ENCODE peak calls at places on chromosomes 3 and 15, in four cellular contexts. S is body of pancreas, I is A549, G is neural crest cell. C is an unnamed sample.

GRCh38 chr15:65939901-65940617 is 70.8 kb downstream of the RAB11A start:
- DNase-seq in S (no peak), I (peak), G (no peak), C (no peak)

GRCh38 chr3:115644391-115644790 is 21.1 kb downstream of the GAP43 start:
- DNase-seq in S (no peak), I (no peak), G (no peak), C (no peak)

GRCh38 chr15:68374346-68374745 is 57.6 kb downstream of the ITGA11 start:
- DNase-seq in S (no peak), I (no peak), G (no peak), C (peak)

GRCh38 chr3:89042251-89042650 is 65.2 kb upstream of the EPHA3 start:
- DNase-seq in S (no peak), I (no peak), G (no peak), C (no peak)

GRCh38 chr3:66390013-66390412 is 110.8 kb downstream of the LRIG1 start:
- DNase-seq in S (no peak), I (no peak), G (no peak), C (no peak)

GRCh38 chr3:173397161-173398110 is at the start of gene NLGN1:
- DNase-seq in S (peak), I (no peak), G (peak), C (peak)

GRCh38 chr3:109897734-109898133 is 560.4 kb upstream of the DPPA4 start:
- DNase-seq in S (no peak), I (no peak), G (no peak), C (no peak)

GRCh38 chr3:151866711-151867410 is 6.6 kb upstream of the SUCNR1 start:
- DNase-seq in S (no peak), I (no peak), G (no peak), C (no peak)

GRCh38 chr3:17678116-17678741 is 64.2 kb downstream of the TBC1D5 start:
- DNase-seq in S (no peak), I (no peak), G (no peak), C (no peak)

DNA sequence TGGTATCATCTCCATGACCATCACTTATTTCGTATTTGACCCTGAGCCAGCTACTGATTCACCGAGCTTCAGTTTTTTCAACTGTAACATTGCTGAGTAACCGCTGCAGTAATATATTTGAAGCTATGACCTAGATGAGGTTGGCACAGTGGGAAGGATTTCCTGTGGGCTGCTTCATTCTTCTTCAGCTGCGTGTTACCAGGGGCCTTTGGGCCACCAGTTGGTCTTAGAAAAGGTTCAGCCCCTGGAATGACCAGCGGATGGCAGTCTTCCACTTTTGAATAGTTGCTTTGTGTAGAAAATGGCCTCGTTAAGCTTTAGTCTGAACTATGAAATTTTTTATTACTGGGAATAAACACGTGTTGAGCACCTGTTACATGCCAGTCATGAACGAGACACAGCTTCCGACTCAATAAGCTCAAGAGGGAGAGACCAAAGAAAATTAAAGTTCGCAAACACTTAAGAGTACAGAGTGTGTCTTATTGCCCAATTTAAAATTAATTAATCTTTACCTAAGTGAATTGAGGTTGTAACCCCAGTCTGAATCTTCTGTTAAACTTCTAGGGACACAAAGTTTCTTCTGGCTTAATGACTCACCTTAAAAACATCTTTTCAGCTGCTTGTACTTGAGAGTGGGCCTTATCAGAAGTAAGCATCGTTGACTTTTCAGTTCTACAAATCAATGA is 57.6 kb upstream of the NR2E3 start:
- DNase-seq in S (peak), I (peak), G (peak), C (no peak)
- TF ChIP-seq CTCF in S (peak), I (peak), G (peak), C (peak)

DNA sequence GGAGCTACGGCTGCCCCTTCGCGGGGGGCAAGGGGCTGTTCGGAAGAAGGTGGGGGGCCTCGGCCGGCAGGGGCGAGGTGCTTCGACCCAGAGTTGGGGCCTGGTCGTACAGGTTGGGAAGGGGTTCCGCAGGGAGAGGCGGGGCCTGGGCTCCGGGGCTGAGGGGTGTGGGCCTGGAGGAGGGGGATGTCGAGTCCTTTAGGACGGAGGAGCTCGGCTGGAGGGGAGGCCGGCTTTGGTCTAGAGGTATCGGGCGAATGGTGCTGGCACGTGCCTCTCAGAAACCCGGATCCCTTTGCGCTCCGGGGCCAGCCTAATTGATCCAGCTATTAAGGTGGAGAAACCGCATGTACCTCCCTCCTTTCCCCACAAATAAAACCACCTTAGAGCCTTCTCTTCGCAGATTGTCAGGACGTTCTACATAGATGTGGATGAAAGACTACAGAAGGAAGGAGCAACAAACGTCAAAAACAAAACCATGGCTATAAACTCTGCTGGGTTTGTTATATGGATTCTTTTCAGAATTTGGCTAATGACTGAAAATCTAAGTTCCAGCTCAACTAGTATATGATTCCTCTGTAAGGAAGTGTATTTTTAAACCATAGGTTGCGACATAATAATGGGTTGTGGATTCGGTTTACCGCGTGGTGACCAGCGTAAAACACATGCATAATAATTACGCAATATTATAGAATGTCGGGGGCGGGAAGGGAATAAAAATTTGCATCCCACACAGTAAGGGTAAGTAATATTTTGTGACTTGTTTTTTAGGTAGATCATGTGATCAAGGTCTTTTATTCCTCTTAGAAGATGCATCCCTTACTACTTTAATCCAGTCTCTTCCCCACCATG is 644 bp upstream of the NGLY1 start:
- DNase-seq in S (no peak), I (peak), G (peak), C (peak)
- TF ChIP-seq CTCF in S (no peak), I (no peak), G (no peak), C (peak)

GRCh38 chr3:189744235-189744634 is 113.0 kb downstream of the TP63 start:
- DNase-seq in S (no peak), I (no peak), G (no peak), C (no peak)
- TF ChIP-seq CTCF in S (no peak), I (no peak), G (no peak), C (no peak)

DNA sequence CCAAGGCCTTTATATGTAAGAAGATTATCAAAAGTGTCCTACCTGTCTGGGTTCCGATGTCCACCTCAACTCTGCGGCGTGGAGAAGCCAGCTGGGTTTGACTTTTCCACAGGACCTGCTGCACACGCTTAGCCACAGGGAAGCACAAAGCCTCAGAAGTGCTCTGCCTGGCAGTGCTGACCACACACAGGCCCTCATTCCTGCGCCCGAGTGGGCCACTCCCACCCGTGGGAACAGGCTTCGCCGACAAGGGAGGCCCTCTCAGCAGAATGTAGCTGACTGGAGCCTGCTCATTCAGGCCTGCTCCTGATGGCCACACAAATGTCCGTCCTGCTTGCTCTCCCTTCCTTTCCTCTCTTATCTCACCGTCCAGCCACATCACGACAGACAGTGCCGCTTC is 221.4 kb upstream of the LRRN1 start:
- DNase-seq in S (no peak), I (no peak), G (no peak), C (no peak)
- TF ChIP-seq CTCF in S (no peak), I (no peak), G (no peak), C (no peak)

GRCh38 chr15:100159436-100159835 is 182.3 kb downstream of the ADAMTS17 start:
- DNase-seq in S (no peak), I (no peak), G (no peak), C (no peak)
- TF ChIP-seq CTCF in S (no peak), I (no peak), G (no peak), C (no peak)

GRCh38 chr3:108780235-108780634 is 23.0 kb upstream of the RETNLB start:
- DNase-seq in S (no peak), I (no peak), G (no peak), C (no peak)
- TF ChIP-seq CTCF in S (no peak), I (no peak), G (no peak), C (no peak)

GRCh38 chr15:39947401-39948197 is 13.7 kb downstream of the EIF2AK4 start:
- DNase-seq in S (no peak), I (no peak), G (no peak), C (no peak)
- TF ChIP-seq CTCF in S (no peak), I (no peak), G (no peak), C (no peak)

C was measured in type B pancreatic cell.